ENCODE peak calls at places on chromosomes 12 and 14, in nine cellular contexts. C, X, R, Q, O, W, B, N and K are unnamed samples.
A peak's percentile ranks its signal among the peaks of the same experiment; 100 is the strongest.

GRCh38 chr12:4909734-4910501 is at the start of gene KCNA1:
- DNase-seq in R (no peak), C (peak; percentile 44), W (peak; percentile 84), X (no peak), Q (no peak), O (no peak), B (peak; percentile 8), N (peak; percentile 72), K (no peak)

GRCh38 chr12:80936353-80936641 is 1.4 kb downstream of the LIN7A start:
- DNase-seq in B (no peak), N (peak; percentile 74), Q (no peak), W (no peak), X (no peak), O (no peak), R (no peak), C (no peak), K (no peak)

GRCh38 chr14:59208224-59208814 is 19.9 kb downstream of the DAAM1 start:
- DNase-seq in C (peak; percentile 67), O (no peak), W (no peak), B (peak; percentile 61), N (no peak), X (no peak), Q (no peak), R (peak; percentile 61), K (no peak)

GRCh38 chr12:6788972-6789905 is at the start of gene CD4:
- DNase-seq in R (no peak), N (peak; percentile 53), C (no peak), B (no peak), O (no peak), X (peak; percentile 64), W (peak; percentile 74), Q (peak; percentile 74), K (peak; percentile 61)

GRCh38 chr14:41225433-41225832 is 381.2 kb upstream of the LRFN5 start:
- DNase-seq in C (no peak), Q (no peak), O (no peak), W (no peak), B (no peak), N (no peak), X (no peak), R (no peak), K (no peak)

GRCh38 chr12:49621651-49622500 is 1.5 kb upstream of the PRPF40B start:
- DNase-seq in N (no peak), B (no peak), Q (no peak), X (no peak), W (no peak), R (no peak), C (no peak), O (no peak), K (no peak)

GRCh38 chr14:81771876-81772275 is 238.2 kb upstream of the SEL1L start:
- DNase-seq in R (no peak), Q (no peak), B (no peak), W (no peak), N (no peak), O (no peak), C (no peak), X (no peak), K (no peak)

GRCh38 chr14:74579447-74580274 is 32.4 kb downstream of the LTBP2 start:
- DNase-seq in O (no peak), C (no peak), R (peak; percentile 97), B (peak; percentile 95), Q (no peak), X (no peak), W (no peak), N (no peak), K (no peak)

GRCh38 chr14:68451676-68452387 is 341.0 kb downstream of the ZFP36L1 start:
- DNase-seq in X (peak; percentile 32), R (no peak), W (no peak), C (no peak), N (no peak), B (no peak), O (no peak), Q (no peak), K (no peak)

DNA sequence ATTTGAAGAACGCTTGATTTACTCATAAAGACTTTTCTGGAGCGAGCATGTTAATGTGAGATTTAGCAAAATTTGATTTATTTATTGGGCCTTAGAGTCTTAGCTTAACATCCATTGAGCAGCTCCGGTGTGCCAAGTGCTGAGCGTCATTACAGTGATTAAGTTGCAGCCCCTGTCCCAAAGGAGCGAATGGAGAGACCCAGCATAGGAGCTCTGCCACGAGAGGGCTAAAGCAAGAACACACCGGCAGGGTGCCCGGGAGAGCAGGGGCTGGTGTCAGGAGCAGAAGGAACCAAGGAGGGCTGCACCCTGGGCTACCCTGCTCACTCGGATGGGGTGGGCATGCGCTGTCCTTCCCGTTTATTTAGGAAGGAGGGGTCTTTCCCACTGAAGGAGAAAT is 50.6 kb downstream of the PPP2R5C start:
- DNase-seq in R (no peak), X (no peak), N (peak; percentile 24), B (no peak), C (peak; percentile 21), Q (no peak), O (no peak), W (no peak), K (no peak)
- H3K4me1 ChIP-seq in R (peaks cover 50% of the 10 kb centered on the region), X (peaks cover 7% of the 10 kb centered on the region), N (peaks cover 19% of the 10 kb centered on the region), B (peaks cover 4% of the 10 kb centered on the region), C (peaks cover 3% of the 10 kb centered on the region), Q (peaks cover 80% of the 10 kb centered on the region), O (peaks cover 61% of the 10 kb centered on the region), W (peaks cover 6% of the 10 kb centered on the region), K (peaks cover 52% of the 10 kb centered on the region)

DNA sequence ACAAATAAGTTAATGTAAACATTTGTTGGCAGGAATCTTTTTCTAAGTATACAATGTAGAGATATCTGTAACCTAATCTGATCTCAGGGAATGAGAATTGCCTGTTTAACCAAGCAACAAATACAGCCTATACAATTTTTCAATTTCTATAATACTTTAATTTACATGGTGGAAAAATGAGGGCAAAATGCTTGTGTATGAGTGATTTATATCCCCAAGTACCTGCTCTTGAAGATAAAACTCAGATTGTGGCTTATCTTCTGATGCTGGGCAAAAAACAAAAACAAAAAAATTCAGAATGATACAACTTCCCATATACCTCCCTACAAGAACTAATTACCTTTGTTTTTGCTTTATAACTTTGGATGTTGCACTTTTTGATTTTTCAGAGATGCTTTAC is 2.2 kb downstream of the CNOT2 start:
- DNase-seq in C (no peak), R (no peak), Q (no peak), N (no peak), X (no peak), W (no peak), B (no peak), O (no peak), K (no peak)
- H3K4me1 ChIP-seq in C (peaks cover 2% of the 10 kb centered on the region), R (peaks cover 40% of the 10 kb centered on the region), Q (peaks cover 98% of the 10 kb centered on the region), N (peaks cover 53% of the 10 kb centered on the region), X (peaks cover 5% of the 10 kb centered on the region), W (peaks cover 7% of the 10 kb centered on the region), B (peaks cover 16% of the 10 kb centered on the region), O (peaks cover 68% of the 10 kb centered on the region), K (peaks cover 64% of the 10 kb centered on the region)

DNA sequence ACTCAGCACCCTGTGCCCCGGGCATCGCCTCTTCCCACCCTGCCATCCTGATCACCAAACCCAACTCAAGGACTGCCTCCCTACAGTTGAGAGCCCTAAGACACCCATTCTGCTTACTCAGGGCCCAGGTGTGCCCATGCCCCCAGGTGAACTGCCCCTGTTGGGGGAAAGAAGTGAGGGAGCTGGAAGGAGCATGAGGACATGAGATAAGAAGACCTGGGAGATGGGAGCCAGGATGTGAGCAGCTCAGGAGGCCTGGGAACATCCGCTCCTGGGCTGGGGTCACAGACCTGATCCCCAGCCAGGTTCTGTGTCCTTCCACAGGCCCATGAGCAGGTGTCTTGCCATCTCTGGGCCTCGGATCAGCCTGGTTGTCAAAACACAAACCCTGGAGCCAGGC is 6.6 kb downstream of the RAPGEF3 start:
- DNase-seq in Q (no peak), X (no peak), N (no peak), C (no peak), B (no peak), O (no peak), R (no peak), W (no peak), K (no peak)
- H3K4me1 ChIP-seq in Q (peaks cover 64% of the 10 kb centered on the region), X (peaks cover 18% of the 10 kb centered on the region), N (peaks cover 16% of the 10 kb centered on the region), C (peaks cover 38% of the 10 kb centered on the region), B (peaks cover 63% of the 10 kb centered on the region), O (no peaks in the 10 kb centered on the region), R (peaks cover 49% of the 10 kb centered on the region), W (peaks cover 2% of the 10 kb centered on the region), K (no peaks in the 10 kb centered on the region)

GRCh38 chr14:91357731-91358319 is 59.8 kb downstream of the CCDC88C start:
- DNase-seq in R (no peak), Q (no peak), O (no peak), B (no peak), N (no peak), W (no peak), C (no peak), X (no peak), K (no peak)

GRCh38 chr14:91354979-91355685 is 62.5 kb downstream of the CCDC88C start:
- DNase-seq in X (no peak), R (no peak), Q (no peak), N (peak; percentile 82), W (peak; percentile 93), C (no peak), B (no peak), O (no peak), K (no peak)

GRCh38 chr14:91356218-91356763 is 61.3 kb downstream of the CCDC88C start:
- DNase-seq in W (no peak), X (no peak), B (no peak), O (no peak), C (no peak), Q (no peak), R (no peak), N (no peak), K (no peak)

GRCh38 chr14:91358654-91359210 is 58.9 kb downstream of the CCDC88C start:
- DNase-seq in Q (no peak), R (no peak), O (no peak), W (no peak), N (no peak), C (no peak), X (no peak), B (peak; percentile 64), K (no peak)

GRCh38 chr14:91357272-91357671 is 60.3 kb downstream of the CCDC88C start:
- DNase-seq in C (no peak), N (no peak), O (no peak), X (no peak), B (no peak), R (no peak), W (no peak), Q (no peak), K (no peak)
- H3K4me1 ChIP-seq in C (no peaks in the 10 kb centered on the region), N (peaks cover 12% of the 10 kb centered on the region), O (peaks cover 81% of the 10 kb centered on the region), X (no peaks in the 10 kb centered on the region), B (peaks cover 21% of the 10 kb centered on the region), R (no peaks in the 10 kb centered on the region), W (no peaks in the 10 kb centered on the region), Q (peaks cover 9% of the 10 kb centered on the region), K (no peaks in the 10 kb centered on the region)